ENCODE peak calls at places on chromosomes 16 and 17, in seven cellular contexts. N is T-helper 1 cell; M is heart right ventricle; O is activated CD4-positive, alpha-beta T cell treated with anti-CD3 and anti-CD28 coated beads for 48 hours; E is choroid plexus epithelial cell; G is GM13976; V is NCI-H69. H is an unnamed sample.

GRCh38 chr16:54657058-54657708 is 273.5 kb upstream of the IRX5 start:
- DNase-seq in N (no peak), M (no peak), O (no peak), E (peak), G (no peak), V (peak), H (peak)

GRCh38 chr17:27475981-27476895 is 20.0 kb downstream of the KSR1 start:
- DNase-seq in N (no peak), M (no peak), O (no peak), E (no peak), G (no peak), V (peak), H (no peak)

GRCh38 chr16:72786606-72787005 is 261.3 kb downstream of the ZFHX3 start:
- DNase-seq in N (no peak), M (no peak), O (no peak), E (no peak), G (no peak), V (peak), H (no peak)

GRCh38 chr16:21265104-21265825 is 12.8 kb downstream of the CRYM start:
- DNase-seq in N (no peak), M (peak), O (no peak), E (no peak), G (no peak), V (no peak), H (no peak)

GRCh38 chr17:44751331-44751730 is 7.5 kb upstream of the ADAM11 start:
- DNase-seq in N (no peak), M (no peak), O (no peak), E (no peak), G (no peak), V (no peak), H (no peak)

GRCh38 chr17:79843917-79844815 is 4.9 kb upstream of the CBX4 start:
- DNase-seq in N (no peak), M (peak), O (no peak), E (peak), G (peak), V (peak), H (peak)

GRCh38 chr16:5928476-5929055 is 831.0 kb upstream of the EEF2KMT start:
- DNase-seq in N (no peak), M (no peak), O (no peak), E (no peak), G (no peak), V (peak), H (no peak)

GRCh38 chr17:39090400-39090799 is 61.0 kb downstream of the PLXDC1 start:
- DNase-seq in N (no peak), M (no peak), O (no peak), E (no peak), G (no peak), V (no peak), H (no peak)

GRCh38 chr17:42459256-42459982 is 741 bp downstream of the ATP6V0A1 start:
- DNase-seq in N (no peak), M (peak), O (peak), E (peak), G (no peak), V (peak), H (peak)

GRCh38 chr16:84933774-84934571 is 77.4 kb downstream of the ZDHHC7 start:
- DNase-seq in N (no peak), M (peak), O (no peak), E (no peak), G (no peak), V (no peak), H (peak)

H was measured in cardiac fibroblast.